ENCODE peak calls at places on chromosome 20, in six cellular contexts. V is H9, C is IMR-90, L is trophoblast cell, Y is neuronal stem cell, E is H1. B is an unnamed sample.

GRCh38 chr20:43914697-43915208 is at the start of gene TOX2:
- DNase-seq in E (peak), V (peak), L (no peak), C (no peak), Y (no peak), B (peak)

GRCh38 chr20:23412026-23412425 is 9.3 kb downstream of the NAPB start:
- DNase-seq in E (no peak), L (no peak), C (peak), V (no peak), Y (no peak), B (peak)

GRCh38 chr20:41540916-41541315 is 77.3 kb downstream of the CHD6 start:
- DNase-seq in C (no peak), Y (no peak), L (no peak), V (no peak), E (no peak), B (no peak)

GRCh38 chr20:57507477-57507876 is 17.5 kb downstream of the CTCFL start:
- DNase-seq in C (no peak), V (no peak), Y (no peak), L (no peak), E (no peak), B (no peak)

GRCh38 chr20:63945031-63945658 is 11.1 kb downstream of the UCKL1 start:
- DNase-seq in E (no peak), Y (no peak), L (no peak), V (no peak), C (no peak), B (no peak)

GRCh38 chr20:34773726-34774125 is 51.7 kb downstream of the NCOA6 start:
- DNase-seq in C (no peak), E (no peak), Y (no peak), L (no peak), V (no peak), B (no peak)

GRCh38 chr20:48458601-48459385 is 369.0 kb downstream of the PREX1 start:
- DNase-seq in E (no peak), V (no peak), Y (no peak), C (no peak), L (no peak), B (no peak)

GRCh38 chr20:5863040-5863811 is 87.1 kb downstream of the TRMT6 start:
- DNase-seq in V (no peak), Y (no peak), C (peak), E (no peak), L (no peak), B (peak)

GRCh38 chr20:21534453-21534852 is 20.6 kb upstream of the NKX2-2 start:
- DNase-seq in C (no peak), L (no peak), Y (no peak), V (no peak), E (no peak), B (no peak)

GRCh38 chr20:44334306-44334705 is 2.5 kb upstream of the R3HDML start:
- DNase-seq in Y (no peak), V (no peak), L (no peak), C (no peak), E (no peak), B (no peak)

GRCh38 chr20:9467995-9468394 is 46.4 kb upstream of the LAMP5 start:
- DNase-seq in V (peak), C (no peak), E (no peak), Y (peak), L (no peak), B (no peak)

GRCh38 chr20:63273635-63274380 is 1.2 kb downstream of the ARFGAP1 start:
- DNase-seq in E (no peak), Y (no peak), C (peak), V (no peak), L (peak), B (peak)

GRCh38 chr20:54040528-54040927 is 29.9 kb downstream of the BCAS1 start:
- DNase-seq in L (no peak), E (no peak), Y (no peak), C (no peak), V (no peak), B (no peak)

GRCh38 chr20:49620364-49621240 is 52.7 kb upstream of the PTGIS start:
- DNase-seq in C (no peak), V (no peak), E (no peak), Y (no peak), L (no peak), B (no peak)

GRCh38 chr20:61948586-61949362 is 116.9 kb downstream of the TAF4 start:
- DNase-seq in C (no peak), V (no peak), L (no peak), Y (no peak), E (no peak), B (no peak)

GRCh38 chr20:20827992-20828597 is 115.7 kb upstream of the RALGAPA2 start:
- DNase-seq in E (no peak), C (no peak), L (no peak), Y (no peak), V (no peak), B (no peak)

DNA sequence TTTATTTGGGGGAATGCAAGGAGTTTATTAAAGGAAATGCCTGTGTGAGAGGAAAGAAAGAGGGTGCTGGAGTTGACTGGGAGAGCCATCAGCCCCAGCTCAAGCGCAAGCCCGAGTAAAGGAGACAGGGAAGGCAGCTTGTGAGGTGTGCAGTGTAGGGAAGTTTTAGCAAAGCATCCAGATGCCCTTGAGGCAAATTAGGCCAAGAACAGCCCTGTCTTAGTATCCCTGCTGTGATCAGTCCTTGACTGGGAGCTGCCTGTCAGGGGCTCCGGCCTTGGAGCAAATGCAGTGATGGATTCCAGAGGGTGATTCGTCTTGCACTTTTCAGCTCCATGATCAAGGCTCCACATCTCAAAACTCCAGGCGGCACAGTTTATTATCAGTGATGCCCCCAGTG is 561.7 kb downstream of the KIF16B start:
- DNase-seq in L (no peak), Y (no peak), C (no peak), E (no peak), V (no peak), B (no peak)
- H4K91ac ChIP-seq in L (no peak), Y (no peak), C (no peak), E (no peak), V (no peak), B (no peak)

DNA sequence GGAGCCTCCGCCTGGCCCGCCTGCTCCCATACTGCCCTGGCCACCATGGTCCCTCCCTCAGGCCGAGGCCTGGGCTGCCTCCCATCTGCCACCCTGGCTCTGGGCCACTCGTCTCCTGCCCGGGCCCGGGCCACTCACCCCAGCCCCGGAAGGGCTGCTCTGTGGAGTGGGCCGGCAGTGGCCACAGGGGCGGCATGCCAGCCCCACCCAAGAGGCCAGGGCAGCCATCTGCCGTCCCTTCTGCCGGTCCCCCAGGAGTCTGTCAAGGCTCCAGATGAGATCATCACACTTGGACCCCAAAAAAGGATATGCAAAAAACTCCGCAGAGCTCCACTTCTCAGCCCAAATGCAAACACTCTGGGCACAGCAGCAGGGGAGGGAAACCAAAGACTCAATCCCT is 23.8 kb upstream of the TLDC2 start:
- DNase-seq in E (no peak), Y (no peak), C (no peak), L (no peak), V (no peak), B (no peak)
- H3K18ac ChIP-seq in E (no peak), Y (no peak), C (no peak), L (no peak), V (no peak), B (no peak)

DNA sequence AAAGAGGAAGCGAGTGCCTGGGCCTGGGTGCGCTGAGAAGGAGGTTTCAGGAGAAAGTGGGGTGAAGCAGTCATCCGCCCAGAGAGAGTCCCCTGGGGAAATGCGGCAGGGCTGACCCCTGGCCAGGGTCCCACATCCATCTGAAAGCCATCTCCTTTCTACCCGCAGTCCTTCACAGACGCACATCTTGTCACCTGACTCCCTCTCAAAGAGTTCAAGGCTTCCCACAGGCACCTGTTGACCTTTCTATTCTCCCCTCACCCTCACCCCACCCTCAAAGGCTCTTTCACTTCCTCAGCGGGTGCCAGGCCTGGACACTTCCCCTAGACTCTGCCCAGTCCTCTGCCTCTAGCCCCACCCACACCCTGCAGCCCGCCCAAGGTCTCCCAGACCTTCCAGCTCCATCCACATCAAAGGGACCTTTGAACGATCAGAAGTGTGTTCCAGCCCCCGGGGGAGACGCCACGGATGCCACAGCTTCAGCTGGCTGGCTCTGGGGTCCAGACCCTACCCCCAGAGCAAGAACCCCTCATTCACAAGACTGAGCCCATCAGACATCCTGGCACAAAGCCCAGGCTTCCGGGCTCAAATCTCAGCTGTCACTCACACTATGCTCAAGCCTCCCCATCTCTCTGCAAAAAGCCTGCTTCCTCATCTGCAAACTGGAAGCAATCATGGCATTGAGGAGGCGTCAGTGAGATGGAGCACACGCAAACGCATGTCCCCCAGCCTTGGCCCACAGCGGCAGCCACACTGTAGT is 2.1 kb downstream of the CTSZ start:
- DNase-seq in Y (no peak), E (no peak), L (no peak), V (no peak), C (no peak), B (no peak)
- H4K91ac ChIP-seq in Y (no peak), E (no peak), L (no peak), V (no peak), C (no peak), B (no peak)

GRCh38 chr20:38602185-38602581 is 574 bp downstream of the ARHGAP40 start:
- DNase-seq in C (no peak), E (no peak), V (peak), L (no peak), Y (no peak), B (no peak)

GRCh38 chr20:38604873-38605303 is 3.3 kb downstream of the ARHGAP40 start:
- DNase-seq in Y (peak), E (no peak), V (no peak), C (peak), L (peak), B (peak)

GRCh38 chr20:38601216-38602184 is at the start of gene ARHGAP40:
- DNase-seq in E (peak), V (peak), L (peak), C (no peak), Y (no peak), B (no peak)

GRCh38 chr20:38600057-38600456 is 1.6 kb upstream of the ARHGAP40 start:
- DNase-seq in C (no peak), Y (no peak), V (no peak), E (no peak), L (no peak), B (no peak)

DNA sequence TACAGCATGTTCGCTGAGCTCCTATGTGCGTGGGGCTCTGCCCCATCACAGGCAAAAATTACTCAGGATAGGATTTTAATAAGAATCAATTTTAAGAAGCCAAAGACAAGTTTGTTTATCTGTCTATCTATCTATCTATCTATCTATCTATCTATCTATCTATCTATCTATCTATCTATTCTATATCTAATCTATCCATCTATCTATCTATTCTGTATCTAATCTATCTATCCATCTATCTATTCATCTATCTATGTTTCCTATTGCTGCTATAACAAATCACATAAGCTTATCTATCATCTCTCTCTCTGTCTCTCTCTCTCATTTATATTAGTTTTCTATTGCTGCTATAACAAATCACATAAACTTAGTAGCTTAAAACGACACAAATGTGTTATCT is 1.7 kb downstream of the ARHGAP40 start:
- DNase-seq in L (no peak), V (no peak), C (no peak), E (no peak), Y (no peak), B (no peak)
- H3K18ac ChIP-seq in L (no peak), V (no peak), C (no peak), E (no peak), Y (no peak), B (no peak)

DNA sequence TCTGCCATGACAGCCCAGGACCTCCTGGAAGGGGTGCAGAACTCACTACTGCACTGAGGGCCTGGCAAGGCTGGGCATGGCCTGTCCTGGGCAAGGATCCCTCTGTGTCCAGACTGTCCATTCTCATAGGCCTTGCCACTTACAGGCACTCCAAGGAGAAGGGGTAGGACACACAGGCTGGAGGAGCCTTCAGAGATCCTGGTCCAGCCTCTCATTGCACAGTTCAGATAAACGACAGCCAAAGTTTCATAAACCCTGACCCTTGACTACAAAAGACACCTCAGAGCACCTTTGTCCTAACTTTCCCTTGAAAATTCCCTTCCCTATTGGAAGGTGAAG is 19.6 kb downstream of the TGM3 start:
- DNase-seq in L (no peak), E (no peak), V (no peak), C (no peak), Y (no peak), B (no peak)
- H4K91ac ChIP-seq in L (no peak), E (no peak), V (no peak), C (no peak), Y (no peak), B (no peak)